ENCODE peak calls at places on chromosomes 3 and 15, in eight cellular contexts. V is CD8-positive, alpha-beta memory T cell; J is IMR-90; Z is putamen; U is ovary; E is stimulated activated CD8-positive, alpha-beta memory T cell treated with anti-CD3 and anti-CD28 coated beads, Interleukin-12 subunit alpha, Interleukin-12 subunit beta, amount 100 ng/mL, for 4 hours; M is C1 segment of cervical spinal cord; R is sigmoid colon. G is an unnamed sample.

GRCh38 chr3:16388850-16389411 is 123.9 kb downstream of the OXNAD1 start:
- DNase-seq in Z (no peak), J (peak), V (no peak), M (no peak), E (no peak), R (no peak), U (no peak), G (no peak)

GRCh38 chr3:186882881-186883685 is 40.6 kb downstream of the ADIPOQ start:
- DNase-seq in E (no peak), V (no peak), M (no peak), R (no peak), Z (no peak), J (peak), U (no peak), G (no peak)

GRCh38 chr3:127730171-127730570 is 57.4 kb downstream of the ABTB1 start:
- DNase-seq in V (no peak), E (no peak), Z (no peak), J (no peak), U (no peak), M (no peak), R (no peak), G (no peak)

GRCh38 chr15:36858423-36858822 is 241.9 kb downstream of the MEIS2 start:
- DNase-seq in Z (no peak), U (no peak), V (no peak), M (no peak), E (no peak), R (no peak), J (no peak), G (no peak)

GRCh38 chr3:16419640-16420039 is 93.9 kb downstream of the RFTN1 start:
- DNase-seq in J (peak), E (no peak), Z (no peak), V (no peak), R (no peak), M (no peak), U (no peak), G (no peak)

GRCh38 chr3:188788621-188789081 is 383.1 kb upstream of the TPRG1 start:
- DNase-seq in R (no peak), M (no peak), E (peak), U (no peak), Z (no peak), V (peak), J (peak), G (peak)

GRCh38 chr15:70535071-70535954 is 228.0 kb downstream of the UACA start:
- DNase-seq in U (no peak), J (no peak), M (no peak), E (no peak), Z (no peak), R (no peak), V (peak), G (peak)

GRCh38 chr3:22392859-22393258 is 641.8 kb upstream of the ZNF385D start:
- DNase-seq in R (no peak), E (no peak), J (no peak), M (no peak), V (no peak), Z (no peak), U (no peak), G (no peak)

GRCh38 chr15:40075298-40076044 is 33.2 kb downstream of the BMF start:
- DNase-seq in U (no peak), Z (no peak), V (no peak), M (no peak), J (no peak), R (no peak), E (no peak), G (no peak)

GRCh38 chr3:151306168-151306810 is 10.3 kb downstream of the GPR87 start:
- DNase-seq in E (no peak), M (no peak), J (no peak), Z (no peak), R (no peak), U (no peak), V (no peak), G (no peak)

GRCh38 chr15:47409601-47410000 is 307.7 kb upstream of the SEMA6D start:
- DNase-seq in V (no peak), M (no peak), E (no peak), J (peak), U (no peak), R (no peak), Z (no peak), G (no peak)

GRCh38 chr3:53084310-53085001 is 38.6 kb upstream of the SFMBT1 start:
- DNase-seq in Z (no peak), U (no peak), M (no peak), J (no peak), R (no peak), E (no peak), V (no peak), G (no peak)

GRCh38 chr3:112092439-112093179 is 6.4 kb downstream of the C3orf52 start:
- DNase-seq in R (no peak), J (peak), Z (no peak), V (no peak), E (no peak), U (no peak), M (no peak), G (peak)

GRCh38 chr3:42698911-42699230 is 3.7 kb downstream of the HHATL start:
- DNase-seq in R (no peak), U (no peak), M (no peak), E (no peak), Z (no peak), V (no peak), J (no peak), G (no peak)

GRCh38 chr3:30544811-30545210 is 61.6 kb upstream of the TGFBR2 start:
- DNase-seq in M (no peak), E (no peak), Z (no peak), U (no peak), J (peak), V (no peak), R (peak), G (no peak)

GRCh38 chr15:67947254-67948039 is 106.7 kb upstream of the PIAS1 start:
- DNase-seq in M (no peak), E (no peak), J (no peak), R (no peak), Z (no peak), V (no peak), U (no peak), G (no peak)